ENCODE peak calls at places on chromosomes 13 and 19, in nine cellular contexts. H is HuH-7; W is T-helper 9 cell; N is choroid plexus epithelial cell; I is PC-3; J is activated effector memory CD4-positive, alpha-beta T cell treated with Interleukin-2 at 50 U/mL for 16 hours; P is stimulated activated CD8-positive, alpha-beta memory T cell treated with anti-CD3 and anti-CD28 coated beads, Interleukin-4, amount 100 ng/mL, for 1 hour; E is AG08395; U is NCI-H2081. V is an unnamed sample.

GRCh38 chr19:35563207-35563829 is at the start of gene ATP4A:
- DNase-seq in P (no peak), H (no peak), W (no peak), N (no peak), J (no peak), U (no peak), E (no peak), I (no peak), V (no peak)

GRCh38 chr13:35388979-35389378 is 87.5 kb downstream of the MAB21L1 start:
- DNase-seq in U (no peak), H (no peak), J (no peak), W (no peak), E (peak; percentile 8), P (no peak), N (peak; percentile 37), I (no peak), V (no peak)

GRCh38 chr13:51838235-51838846 is 6.6 kb downstream of the TMEM272 start:
- DNase-seq in P (no peak), U (no peak), I (peak; percentile 16), W (no peak), J (no peak), E (peak; percentile 87), N (peak; percentile 67), H (no peak), V (no peak)

GRCh38 chr19:13086341-13086740 is 16.3 kb downstream of the LYL1 start:
- DNase-seq in I (no peak), N (no peak), H (no peak), J (no peak), U (no peak), E (no peak), W (no peak), P (no peak), V (no peak)

GRCh38 chr13:42602910-42603309 is 29.0 kb downstream of the TNFSF11 start:
- DNase-seq in U (no peak), E (no peak), J (no peak), W (no peak), H (no peak), P (no peak), N (no peak), I (no peak), V (no peak)

GRCh38 chr19:44808463-44809371 is at the start of gene BCAM:
- DNase-seq in N (peak; percentile 69), U (peak; percentile 34), H (peak; percentile 93), J (no peak), P (no peak), W (no peak), I (peak; percentile 58), E (peak; percentile 95), V (no peak)

GRCh38 chr19:46861691-46862503 is 1.1 kb downstream of the ARHGAP35 start:
- DNase-seq in N (no peak), H (no peak), U (no peak), J (no peak), W (no peak), P (no peak), E (no peak), I (peak; percentile 28), V (no peak)

GRCh38 chr13:24116103-24116502 is 44.4 kb upstream of the SPATA13 start:
- DNase-seq in W (no peak), E (peak; percentile 23), H (no peak), I (no peak), U (no peak), J (no peak), N (no peak), P (no peak), V (no peak)

GRCh38 chr13:92805766-92806165 is 420.8 kb upstream of the GPC6 start:
- DNase-seq in W (no peak), I (no peak), E (no peak), N (no peak), H (no peak), P (no peak), U (no peak), J (no peak), V (no peak)